ENCODE peak calls at places on chromosomes 13 and 19, in five cellular contexts. W, J, D, O and V are unnamed samples.

GRCh38 chr13:114065926-114066774 is 66.3 kb downstream of the RASA3 start:
- DNase-seq in W (no peak), J (no peak), D (no peak), O (no peak), V (no peak)

GRCh38 chr13:88656751-88657150 is 985.6 kb downstream of the SLITRK5 start:
- DNase-seq in W (peak), J (no peak), D (no peak), O (no peak), V (no peak)

GRCh38 chr19:718251-719024 is 9.7 kb downstream of the PALM start:
- DNase-seq in W (no peak), J (no peak), D (no peak), O (peak), V (peak)

GRCh38 chr13:112692586-112692985 is 2.7 kb downstream of the ATP11A start:
- DNase-seq in W (no peak), J (no peak), D (no peak), O (no peak), V (peak)

GRCh38 chr13:94548382-94549240 is 47.3 kb downstream of the TGDS start:
- DNase-seq in W (peak), J (peak), D (peak), O (peak), V (peak)

GRCh38 chr19:33497151-33497777 is 24.3 kb downstream of the PEPD start:
- DNase-seq in W (no peak), J (no peak), D (no peak), O (no peak), V (peak)

GRCh38 chr13:72255908-72256307 is 388.9 kb upstream of the DACH1 start:
- DNase-seq in W (peak), J (peak), D (no peak), O (peak), V (peak)

GRCh38 chr19:40888191-40888590 is 6.2 kb upstream of the CYP2A7 start:
- DNase-seq in W (no peak), J (no peak), D (no peak), O (no peak), V (no peak)

GRCh38 chr19:13430790-13431582 is 75.3 kb downstream of the CACNA1A start:
- DNase-seq in W (peak), J (peak), D (peak), O (peak), V (peak)

GRCh38 chr13:77022341-77022740 is 4.6 kb downstream of the FBXL3 start:
- DNase-seq in W (no peak), J (no peak), D (no peak), O (no peak), V (no peak)

GRCh38 chr13:99988469-99989375 is 7.1 kb downstream of the ZIC2 start:
- DNase-seq in W (no peak), J (no peak), D (no peak), O (peak), V (peak)

GRCh38 chr13:80161219-80161618 is 179.7 kb downstream of the SPRY2 start:
- DNase-seq in W (no peak), J (no peak), D (no peak), O (no peak), V (no peak)

GRCh38 chr13:29954082-29955043 is 103.9 kb upstream of the UBL3 start:
- DNase-seq in W (no peak), J (no peak), D (no peak), O (no peak), V (no peak)

GRCh38 chr13:105920375-105920774 is 615.1 kb downstream of the EFNB2 start:
- DNase-seq in W (peak), J (no peak), D (no peak), O (no peak), V (no peak)

GRCh38 chr19:48858984-48859710 is 9.3 kb downstream of the PLEKHA4 start:
- DNase-seq in W (no peak), J (no peak), D (peak), O (peak), V (no peak)

GRCh38 chr19:14473073-14473790 is 1.9 kb downstream of the PTGER1 start:
- DNase-seq in W (no peak), J (no peak), D (no peak), O (peak), V (peak)

GRCh38 chr13:33109801-33110200 is 93.6 kb downstream of the KL start:
- DNase-seq in W (peak), J (no peak), D (peak), O (peak), V (no peak)

GRCh38 chr13:40895715-40896184 is 106.3 kb downstream of the SLC25A15 start:
- DNase-seq in W (no peak), J (peak), D (no peak), O (no peak), V (no peak)

GRCh38 chr19:52492201-52492960 is 35.1 kb upstream of the ZNF808 start:
- DNase-seq in W (no peak), J (no peak), D (peak), O (peak), V (peak)

GRCh38 chr13:51207881-51208280 is 14.3 kb upstream of the FAM124A start:
- DNase-seq in W (no peak), J (no peak), D (no peak), O (no peak), V (no peak)

GRCh38 chr13:114015111-114015551 is 41.3 kb upstream of the C13orf46 start:
- DNase-seq in W (no peak), J (no peak), D (no peak), O (no peak), V (no peak)

GRCh38 chr13:44801990-44802389 is 187.3 kb downstream of the NUFIP1 start:
- DNase-seq in W (peak), J (no peak), D (no peak), O (no peak), V (no peak)

GRCh38 chr19:18259848-18260247 is 14.4 kb downstream of the IQCN start:
- DNase-seq in W (no peak), J (no peak), D (no peak), O (no peak), V (no peak)

GRCh38 chr13:50319603-50320296 is 304.5 kb downstream of the KCNRG start:
- DNase-seq in W (peak), J (peak), D (peak), O (no peak), V (no peak)

GRCh38 chr13:107518780-107519179 is 696.6 kb downstream of the LIG4 start:
- DNase-seq in W (no peak), J (no peak), D (no peak), O (no peak), V (no peak)

GRCh38 chr19:5052515-5052914 is 83.6 kb downstream of the KDM4B start:
- DNase-seq in W (no peak), J (no peak), D (no peak), O (peak), V (peak)

GRCh38 chr13:79585033-79585432 is 104.1 kb downstream of the NDFIP2 start:
- DNase-seq in W (no peak), J (no peak), D (peak), O (no peak), V (no peak)

GRCh38 chr13:41955605-41956004 is 5.3 kb downstream of the VWA8 start:
- DNase-seq in W (no peak), J (no peak), D (no peak), O (no peak), V (no peak)

GRCh38 chr19:13103961-13104847 is 1.5 kb upstream of the LYL1 start:
- DNase-seq in W (no peak), J (no peak), D (peak), O (peak), V (peak)

GRCh38 chr19:57620673-57621348 is 6.8 kb downstream of the ZNF134 start:
- DNase-seq in W (peak), J (no peak), D (no peak), O (peak), V (no peak)

GRCh38 chr19:38889803-38890202 is 9.6 kb downstream of the SIRT2 start:
- DNase-seq in W (no peak), J (no peak), D (no peak), O (no peak), V (no peak)

DNA sequence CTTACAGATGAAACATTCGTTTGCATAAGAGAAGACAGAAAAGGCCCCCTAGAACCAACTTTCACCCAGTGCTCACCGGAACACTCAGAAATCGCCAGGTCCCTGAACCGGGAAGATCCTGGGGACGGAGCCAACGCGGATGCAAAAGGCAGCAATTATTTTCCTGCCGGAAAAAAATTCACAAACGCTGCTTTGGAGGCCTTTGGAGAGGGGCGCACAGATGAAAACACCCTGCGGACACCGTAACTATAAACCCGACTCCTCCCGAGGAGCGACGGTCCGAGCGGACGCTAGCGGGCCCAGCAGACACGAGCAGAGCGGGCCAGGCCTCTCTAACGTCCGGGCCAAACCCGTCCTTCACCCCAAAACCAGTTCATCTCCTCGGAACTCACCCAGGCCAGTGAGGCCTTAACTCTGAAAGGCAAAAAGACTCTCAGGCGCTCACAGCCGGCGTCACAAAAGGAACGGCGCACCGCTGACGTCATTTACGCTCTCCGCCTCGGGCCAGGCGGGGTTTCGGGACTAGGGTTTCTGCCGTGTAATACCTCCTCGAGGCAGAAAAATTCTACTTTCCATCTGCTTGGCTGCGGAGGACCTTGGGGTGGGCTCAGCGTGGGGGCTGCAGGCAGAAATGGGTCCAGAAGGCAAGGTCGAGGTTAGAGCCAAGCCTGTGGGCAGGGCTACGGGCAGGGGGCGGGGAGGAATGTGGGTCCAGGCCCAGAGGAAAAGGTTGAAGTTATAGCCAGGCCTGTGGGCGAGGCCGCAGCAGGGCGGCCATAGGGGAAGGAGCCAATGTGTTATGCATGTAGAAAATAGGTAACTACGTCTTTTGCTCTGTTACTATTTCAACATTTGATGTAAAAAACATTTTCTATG is at the start of gene ZNF426:
- DNase-seq in W (peak), J (peak), D (peak), O (peak), V (peak)
- H3K4me2 ChIP-seq in W (peak), J (peak), D (peak), O (peak), V (peak)

GRCh38 chr13:48770372-48770771 is 116.6 kb downstream of the CYSLTR2 start:
- DNase-seq in W (no peak), J (no peak), D (no peak), O (no peak), V (no peak)
- TF ChIP-seq REST in W (no peak), J (no peak), D (no peak), O (no peak), V (no peak)

DNA sequence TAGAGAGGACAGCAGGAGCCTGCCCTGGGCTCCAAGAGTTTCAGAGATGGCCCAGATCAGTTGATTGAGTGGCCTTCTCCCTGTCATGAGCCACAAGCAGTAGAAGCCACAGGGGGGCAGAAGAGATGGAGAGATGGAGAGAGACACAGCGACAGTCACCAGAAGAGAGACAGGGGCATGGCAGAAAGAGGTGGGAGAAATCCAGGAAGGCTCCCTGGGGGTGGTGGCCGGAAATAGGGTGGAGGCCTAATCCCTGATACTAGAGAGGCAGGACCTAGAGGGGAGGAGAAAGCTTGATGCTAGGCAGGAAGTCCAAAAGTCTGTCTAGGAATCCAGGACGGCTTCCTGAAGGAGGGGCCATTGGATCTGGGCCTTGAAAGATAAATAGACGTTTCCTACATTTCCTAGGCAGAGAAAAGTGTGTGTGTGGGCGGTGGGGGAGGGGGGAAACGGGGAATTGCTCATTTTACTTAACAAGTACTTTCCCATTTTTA is 9.6 kb upstream of the TPM4 start:
- DNase-seq in W (peak), J (peak), D (peak), O (no peak), V (peak)
- H3K4me2 ChIP-seq in W (peak), J (peak), D (no peak), O (peak), V (no peak)

GRCh38 chr13:97567510-97568243 is 133.7 kb downstream of the RAP2A start:
- DNase-seq in W (peak), J (peak), D (no peak), O (peak), V (no peak)
- TF ChIP-seq REST in W (no peak), J (no peak), D (no peak), O (no peak), V (no peak)

DNA sequence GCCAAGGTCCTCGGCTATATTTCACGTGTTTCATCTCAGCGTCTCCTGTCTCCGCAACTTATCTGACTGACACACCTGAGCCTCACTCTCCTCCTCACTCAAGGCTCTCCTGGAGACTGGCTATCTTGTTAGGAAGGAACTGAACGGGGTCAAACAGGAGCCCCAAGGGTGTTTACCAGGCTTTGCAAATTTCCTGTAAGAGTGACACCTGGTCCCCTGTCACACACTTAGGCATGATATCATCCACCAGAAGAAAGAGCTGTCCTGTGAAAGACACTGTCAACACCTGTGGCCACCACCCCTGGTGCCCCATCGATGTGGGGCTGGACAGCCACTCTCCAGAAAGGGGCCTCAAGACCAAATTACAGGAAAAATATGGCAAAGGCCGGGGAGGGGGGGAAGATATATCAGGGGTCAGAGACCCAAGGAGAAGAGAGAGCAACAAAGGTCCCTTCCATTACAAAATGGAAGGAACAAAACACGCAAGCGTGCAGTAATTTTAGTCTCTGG is 2.9 kb downstream of the CD70 start:
- DNase-seq in W (no peak), J (no peak), D (peak), O (peak), V (no peak)
- H3K4me2 ChIP-seq in W (no peak), J (no peak), D (peak), O (peak), V (peak)

GRCh38 chr19:45568732-45569131 is 15.9 kb downstream of the OPA3 start:
- DNase-seq in W (peak), J (no peak), D (no peak), O (no peak), V (no peak)
- TF ChIP-seq REST in W (no peak), J (no peak), D (no peak), O (no peak), V (no peak)

GRCh38 chr13:98751397-98752110 is 918 bp downstream of the SLC15A1 start:
- DNase-seq in W (peak), J (no peak), D (no peak), O (peak), V (peak)

GRCh38 chr13:98755116-98755515 is 2.6 kb upstream of the SLC15A1 start:
- DNase-seq in W (no peak), J (no peak), D (no peak), O (no peak), V (no peak)

GRCh38 chr13:98749501-98749900 is 3.0 kb downstream of the SLC15A1 start:
- DNase-seq in W (no peak), J (no peak), D (no peak), O (no peak), V (no peak)

GRCh38 chr13:98752942-98753290 is 444 bp upstream of the SLC15A1 start:
- DNase-seq in W (no peak), J (no peak), D (no peak), O (no peak), V (no peak)

GRCh38 chr13:98752111-98752941 is at the start of gene SLC15A1:
- DNase-seq in W (no peak), J (no peak), D (no peak), O (peak), V (peak)
- H3K4me2 ChIP-seq in W (peak), J (peak), D (no peak), O (peak), V (peak)